ENCODE peak calls at places on chromosomes 13 and 19, in six cellular contexts. Z is H1, W is WTC11, F is A549, U is K562, G is endothelial cell of umbilical vein. N is an unnamed sample.

GRCh38 chr19:19458110-19458816 is 52.8 kb downstream of the GATAD2A start:
- DNase-seq in Z (no peak), W (no peak), F (no peak), U (no peak), G (no peak), N (no peak)

GRCh38 chr13:64810701-64811258 is 2419.4 kb downstream of the PCDH9 start:
- DNase-seq in Z (no peak), W (no peak), F (no peak), U (no peak), G (peak; percentile 65), N (no peak)

GRCh38 chr19:44003461-44004134 is 841 bp downstream of the ZNF230 start:
- DNase-seq in Z (no peak), W (no peak), F (peak; percentile 37), U (peak; percentile 18), G (peak; percentile 6), N (peak; percentile 8)

GRCh38 chr19:47848871-47849473 is 10.1 kb upstream of the TPRX2 start:
- DNase-seq in Z (peak; percentile 62), W (peak; percentile 85), F (peak; percentile 47), U (peak; percentile 71), G (no peak), N (peak; percentile 15)

GRCh38 chr13:67258482-67258881 is 28.3 kb upstream of the PCDH9 start:
- DNase-seq in Z (peak; percentile 36), W (no peak), F (no peak), U (no peak), G (no peak), N (no peak)

GRCh38 chr13:59461411-59461810 is 702.3 kb downstream of the DIAPH3 start:
- DNase-seq in Z (no peak), W (no peak), F (no peak), U (peak; percentile 33), G (peak; percentile 93), N (no peak)

GRCh38 chr19:6393982-6394412 is 1.0 kb upstream of the GTF2F1 start:
- DNase-seq in Z (no peak), W (no peak), F (no peak), U (no peak), G (no peak), N (no peak)

GRCh38 chr13:91805605-91806004 is 407.2 kb downstream of the GPC5 start:
- DNase-seq in Z (no peak), W (no peak), F (no peak), U (no peak), G (peak; percentile 1), N (no peak)

GRCh38 chr19:33292595-33293254 is 9.6 kb downstream of the CEBPA start:
- DNase-seq in Z (no peak), W (no peak), F (no peak), U (no peak), G (no peak), N (no peak)

GRCh38 chr13:37070956-37071355 is 11.5 kb upstream of the SUPT20H start:
- DNase-seq in Z (no peak), W (no peak), F (no peak), U (no peak), G (no peak), N (no peak)

GRCh38 chr19:5484398-5485285 is 29.4 kb downstream of the ZNRF4 start:
- DNase-seq in Z (no peak), W (no peak), F (no peak), U (no peak), G (no peak), N (peak; percentile 70)

GRCh38 chr19:5934779-5935472 is 20.9 kb downstream of the CAPS start:
- DNase-seq in Z (no peak), W (no peak), F (no peak), U (no peak), G (peak; percentile 81), N (no peak)

GRCh38 chr13:110469597-110469996 is 91.9 kb downstream of the RAB20 start:
- DNase-seq in Z (no peak), W (no peak), F (no peak), U (no peak), G (no peak), N (no peak)

GRCh38 chr13:66036024-66036614 is 1194.0 kb downstream of the PCDH9 start:
- DNase-seq in Z (no peak), W (no peak), F (no peak), U (no peak), G (peak; percentile 4), N (no peak)

GRCh38 chr13:110024646-110024980 is 238.2 kb upstream of the IRS2 start:
- DNase-seq in Z (no peak), W (no peak), F (no peak), U (no peak), G (no peak), N (no peak)

GRCh38 chr19:14450168-14450874 is 17.2 kb downstream of the PKN1 start:
- DNase-seq in Z (peak; percentile 94), W (peak; percentile 100), F (peak; percentile 56), U (peak; percentile 100), G (peak; percentile 65), N (peak; percentile 33)

GRCh38 chr19:46513461-46514236 is 18.0 kb upstream of the PNMA8B start:
- DNase-seq in Z (peak; percentile 65), W (peak; percentile 90), F (peak; percentile 88), U (peak; percentile 91), G (peak; percentile 55), N (peak; percentile 44)

GRCh38 chr19:17952041-17952976 is 14.6 kb upstream of the KCNN1 start:
- DNase-seq in Z (no peak), W (peak; percentile 47), F (no peak), U (peak; percentile 71), G (no peak), N (no peak)

GRCh38 chr13:39767791-39768564 is 112.5 kb downstream of the COG6 start:
- DNase-seq in Z (no peak), W (no peak), F (no peak), U (no peak), G (no peak), N (no peak)

GRCh38 chr13:80168089-80168850 is 172.7 kb downstream of the SPRY2 start:
- DNase-seq in Z (no peak), W (no peak), F (no peak), U (no peak), G (no peak), N (no peak)

GRCh38 chr13:108120332-108120731 is 95.0 kb downstream of the LIG4 start:
- DNase-seq in Z (no peak), W (peak; percentile 24), F (no peak), U (no peak), G (no peak), N (no peak)

GRCh38 chr13:44713793-44714469 is 137.8 kb upstream of the TSC22D1 start:
- DNase-seq in Z (peak; percentile 31), W (no peak), F (peak; percentile 50), U (no peak), G (peak; percentile 81), N (peak; percentile 53)

GRCh38 chr19:45472557-45473365 is 5.0 kb downstream of the FOSB start:
- DNase-seq in Z (no peak), W (no peak), F (no peak), U (no peak), G (no peak), N (no peak)

GRCh38 chr19:46240693-46241092 is 11.2 kb downstream of the IGFL1 start:
- DNase-seq in Z (no peak), W (no peak), F (no peak), U (no peak), G (no peak), N (no peak)

DNA sequence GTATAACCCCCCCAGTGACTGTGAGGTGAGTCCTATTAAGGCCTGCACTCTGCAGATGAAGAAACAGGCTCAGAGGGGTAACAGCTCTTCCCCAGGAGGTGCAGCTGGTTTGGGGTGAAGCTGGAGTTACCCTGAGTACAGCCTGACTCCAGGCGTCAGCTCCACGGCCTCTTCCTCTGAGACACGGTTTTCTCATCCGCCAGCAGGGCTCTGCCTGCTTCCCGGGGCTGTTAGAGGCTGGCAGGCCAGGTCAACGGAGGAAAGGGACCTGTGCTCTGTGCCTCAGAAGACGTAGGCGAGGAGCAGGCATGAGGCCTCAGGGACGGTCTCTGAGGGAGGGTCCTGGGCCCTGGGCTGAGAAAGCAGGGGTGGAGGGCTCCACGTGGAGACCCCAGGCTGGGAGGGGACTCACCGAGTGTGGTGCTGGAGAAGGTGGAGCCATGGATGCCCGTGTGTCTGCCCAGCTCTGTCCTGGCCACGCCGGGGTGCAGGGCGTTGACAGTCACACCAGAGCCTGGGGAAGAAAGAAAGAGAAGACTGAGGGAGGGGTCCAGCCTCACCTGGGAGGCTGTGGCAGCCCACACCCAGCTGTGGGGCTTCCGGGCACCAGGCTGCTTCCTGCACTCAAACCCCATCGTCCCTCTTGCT is 9.0 kb upstream of the GP6 start:
- DNase-seq in Z (no peak), W (no peak), F (no peak), U (no peak), G (no peak), N (no peak)
- TF ChIP-seq JUN in Z (no peak), W (no peak), F (no peak), U (no peak), G (no peak), N (no peak)

GRCh38 chr19:34559045-34559444 is 77.5 kb downstream of the WTIP start:
- DNase-seq in Z (no peak), W (no peak), F (no peak), U (no peak), G (no peak), N (no peak)
- TF ChIP-seq JUN in Z (no peak), W (no peak), F (no peak), U (no peak), G (no peak), N (no peak)

DNA sequence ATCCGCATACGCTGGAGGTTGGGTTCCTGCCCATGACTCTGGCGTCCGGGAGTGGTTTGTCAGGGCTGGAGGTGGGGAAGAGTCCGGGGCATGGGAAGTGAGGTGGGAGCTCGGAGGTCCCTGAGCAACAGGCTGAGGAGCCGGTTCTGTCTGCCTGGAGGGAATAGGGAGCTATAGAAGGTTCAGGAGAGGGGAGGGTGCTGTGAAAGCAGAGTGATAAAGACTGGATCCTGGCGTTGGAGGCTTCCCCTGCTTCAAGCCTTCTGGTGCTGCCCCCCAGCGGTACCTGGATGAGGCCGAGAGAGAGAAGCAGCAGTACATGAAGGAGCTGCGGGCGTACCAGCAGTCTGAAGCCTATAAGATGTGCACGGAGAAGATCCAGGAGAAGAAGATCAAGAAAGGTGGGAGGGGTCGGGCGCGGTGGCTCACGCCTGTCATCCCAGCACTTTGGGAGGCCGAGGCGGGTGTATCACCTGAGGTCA is 2.6 kb downstream of the HMG20B start:
- DNase-seq in Z (no peak), W (peak; percentile 76), F (no peak), U (no peak), G (peak; percentile 17), N (peak; percentile 55)
- TF ChIP-seq JUN in Z (no peak), W (no peak), F (no peak), U (no peak), G (no peak), N (no peak)

DNA sequence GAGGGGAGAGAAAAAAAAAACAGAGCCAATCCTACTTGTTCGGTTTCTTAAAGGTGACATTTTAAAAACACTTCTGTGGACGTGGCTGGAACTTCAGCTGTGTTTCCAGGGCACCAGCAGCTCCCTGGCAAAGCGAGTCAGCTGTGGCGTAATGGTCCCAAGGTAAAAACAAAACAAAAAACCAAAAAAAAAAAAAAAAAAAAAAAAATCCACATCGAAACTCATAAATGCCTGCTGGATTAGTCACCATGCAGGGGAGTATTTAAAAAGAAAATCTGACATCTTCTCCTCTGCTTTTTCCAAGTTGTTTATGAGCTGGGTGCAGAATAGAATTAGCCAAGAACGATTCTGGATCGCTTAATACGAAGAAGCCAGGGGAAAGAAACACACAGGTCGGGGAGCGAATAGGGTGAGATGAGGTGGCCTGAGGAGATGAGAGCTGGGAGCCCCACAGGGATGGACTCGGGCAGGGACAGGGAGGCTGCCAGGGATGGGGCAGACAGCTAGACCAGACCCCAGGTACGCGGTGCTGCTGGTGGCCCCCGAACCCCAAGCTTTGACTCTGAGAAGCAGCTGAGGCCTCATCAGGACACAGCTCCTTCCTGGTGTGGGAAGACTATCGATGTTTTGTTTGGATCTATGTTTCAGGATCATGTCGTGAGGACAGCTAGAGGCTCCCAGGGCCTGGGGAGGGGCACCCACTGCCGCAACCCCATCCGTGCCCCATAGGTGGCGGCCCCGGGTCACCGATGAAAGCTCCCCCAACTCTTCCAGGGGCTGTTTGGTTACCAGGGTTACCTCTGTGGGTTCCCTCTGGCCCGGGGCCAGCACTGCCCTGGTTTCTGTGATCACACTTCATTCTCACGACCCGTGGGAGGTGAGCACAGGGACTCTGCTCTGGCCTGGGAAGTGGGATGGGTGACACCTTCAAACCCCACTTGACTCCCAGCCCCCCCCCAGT is 3.1 kb upstream of the CTXN1 start:
- DNase-seq in Z (no peak), W (peak; percentile 84), F (peak; percentile 43), U (peak; percentile 72), G (peak; percentile 65), N (peak; percentile 53)
- TF ChIP-seq JUN in Z (no peak), W (no peak), F (no peak), U (no peak), G (peak; percentile 41), N (no peak)